ENCODE peak calls at places on chromosomes 16 and 17, in six cellular contexts. One of them, this sample, is unnamed.

GRCh38 chr16:77169650-77170236 is 21.2 kb upstream of the MON1B start:
- DNase-seq in GM12891: no peak
- DNase-seq in HepG2: peak; percentile 52
- DNase-seq in K562: peak; percentile 60
- DNase-seq in GM12878: no peak
- DNase-seq in H1: peak; percentile 17
- DNase-seq in this sample: no peak

GRCh38 chr17:9389116-9389515 is 186.5 kb downstream of the STX8 start:
- DNase-seq in GM12891: peak; percentile 34
- DNase-seq in HepG2: peak; percentile 4
- DNase-seq in K562: no peak
- DNase-seq in GM12878: peak; percentile 68
- DNase-seq in H1: no peak
- DNase-seq in this sample: peak; percentile 32

GRCh38 chr17:40099627-40100418 is 566 bp downstream of the NR1D1 start:
- DNase-seq in GM12891: no peak
- DNase-seq in HepG2: no peak
- DNase-seq in K562: no peak
- DNase-seq in GM12878: no peak
- DNase-seq in H1: no peak
- DNase-seq in this sample: no peak

GRCh38 chr17:53765609-53766008 is 57.1 kb upstream of the KIF2B start:
- DNase-seq in GM12891: no peak
- DNase-seq in HepG2: no peak
- DNase-seq in K562: no peak
- DNase-seq in GM12878: no peak
- DNase-seq in H1: no peak
- DNase-seq in this sample: no peak

GRCh38 chr16:81532491-81533174 is 88.0 kb downstream of the CMIP start:
- DNase-seq in GM12891: no peak
- DNase-seq in HepG2: peak; percentile 76
- DNase-seq in K562: no peak
- DNase-seq in GM12878: no peak
- DNase-seq in H1: no peak
- DNase-seq in this sample: no peak

GRCh38 chr16:49441366-49441780 is 67.8 kb downstream of the C16orf78 start:
- DNase-seq in GM12891: peak; percentile 78
- DNase-seq in HepG2: no peak
- DNase-seq in K562: no peak
- DNase-seq in GM12878: peak; percentile 71
- DNase-seq in H1: no peak
- DNase-seq in this sample: peak; percentile 74

GRCh38 chr16:71610936-71611871 is 14.8 kb upstream of the MARVELD3 start:
- DNase-seq in GM12891: peak; percentile 66
- DNase-seq in HepG2: peak; percentile 72
- DNase-seq in K562: peak; percentile 91
- DNase-seq in GM12878: peak; percentile 25
- DNase-seq in H1: peak; percentile 53
- DNase-seq in this sample: peak; percentile 68

GRCh38 chr17:16013943-16014407 is 14.4 kb downstream of the TTC19 start:
- DNase-seq in GM12891: no peak
- DNase-seq in HepG2: peak; percentile 57
- DNase-seq in K562: no peak
- DNase-seq in GM12878: no peak
- DNase-seq in H1: no peak
- DNase-seq in this sample: no peak

GRCh38 chr17:7523033-7523432 is 25.8 kb upstream of the TNFSF12 start:
- DNase-seq in GM12891: no peak
- DNase-seq in HepG2: peak; percentile 43
- DNase-seq in K562: peak; percentile 47
- DNase-seq in GM12878: no peak
- DNase-seq in H1: peak; percentile 79
- DNase-seq in this sample: no peak

GRCh38 chr16:23597003-23597756 is 1.1 kb upstream of the NDUFAB1 start:
- DNase-seq in GM12891: no peak
- DNase-seq in HepG2: peak; percentile 71
- DNase-seq in K562: peak; percentile 57
- DNase-seq in GM12878: no peak
- DNase-seq in H1: peak; percentile 33
- DNase-seq in this sample: no peak

GRCh38 chr16:24736758-24737157 is 7.3 kb downstream of the TNRC6A start:
- DNase-seq in GM12891: no peak
- DNase-seq in HepG2: no peak
- DNase-seq in K562: no peak
- DNase-seq in GM12878: no peak
- DNase-seq in H1: no peak
- DNase-seq in this sample: no peak

GRCh38 chr16:24734382-24734781 is 4.9 kb downstream of the TNRC6A start:
- DNase-seq in GM12891: no peak
- DNase-seq in HepG2: no peak
- DNase-seq in K562: no peak
- DNase-seq in GM12878: no peak
- DNase-seq in H1: no peak
- DNase-seq in this sample: no peak

GRCh38 chr16:24737916-24738594 is 8.6 kb downstream of the TNRC6A start:
- DNase-seq in GM12891: no peak
- DNase-seq in HepG2: no peak
- DNase-seq in K562: no peak
- DNase-seq in GM12878: no peak
- DNase-seq in H1: no peak
- DNase-seq in this sample: no peak

GRCh38 chr16:24738895-24739294 is 9.4 kb downstream of the TNRC6A start:
- DNase-seq in GM12891: no peak
- DNase-seq in HepG2: no peak
- DNase-seq in K562: no peak
- DNase-seq in GM12878: no peak
- DNase-seq in H1: no peak
- DNase-seq in this sample: no peak

DNA sequence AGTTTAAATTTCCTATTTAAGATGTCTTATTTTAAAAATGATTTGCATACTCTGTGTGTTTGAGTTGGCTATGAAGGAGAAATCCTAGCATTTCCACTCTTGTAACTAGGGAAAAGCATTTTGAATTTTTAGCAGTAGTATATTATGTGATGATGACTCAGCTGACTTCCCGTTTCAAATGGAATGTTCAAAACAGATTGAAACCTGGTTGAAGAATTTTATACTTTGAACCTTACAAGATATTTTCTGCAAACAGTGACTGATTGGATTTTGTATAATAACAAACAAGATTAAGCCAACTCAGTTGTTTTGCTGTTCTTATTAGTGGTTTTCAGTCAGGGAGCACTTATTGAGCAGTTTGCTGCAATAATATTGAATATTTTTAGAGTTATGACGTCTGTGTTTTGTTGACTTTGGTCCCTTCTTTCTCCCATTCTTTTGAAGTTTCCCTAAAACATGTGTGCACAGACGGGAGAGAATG is 8.0 kb downstream of the TNRC6A start:
- DNase-seq in GM12891: no peak
- DNase-seq in HepG2: peak; percentile 86
- DNase-seq in K562: no peak
- DNase-seq in GM12878: no peak
- DNase-seq in H1: no peak
- DNase-seq in this sample: no peak
- TF ChIP-seq TAF1 in GM12891: no peak
- TF ChIP-seq TAF1 in HepG2: no peak
- TF ChIP-seq TAF1 in K562: no peak
- TF ChIP-seq TAF1 in GM12878: no peak
- TF ChIP-seq TAF1 in H1: no peak
- TF ChIP-seq TAF1 in this sample: no peak

DNA sequence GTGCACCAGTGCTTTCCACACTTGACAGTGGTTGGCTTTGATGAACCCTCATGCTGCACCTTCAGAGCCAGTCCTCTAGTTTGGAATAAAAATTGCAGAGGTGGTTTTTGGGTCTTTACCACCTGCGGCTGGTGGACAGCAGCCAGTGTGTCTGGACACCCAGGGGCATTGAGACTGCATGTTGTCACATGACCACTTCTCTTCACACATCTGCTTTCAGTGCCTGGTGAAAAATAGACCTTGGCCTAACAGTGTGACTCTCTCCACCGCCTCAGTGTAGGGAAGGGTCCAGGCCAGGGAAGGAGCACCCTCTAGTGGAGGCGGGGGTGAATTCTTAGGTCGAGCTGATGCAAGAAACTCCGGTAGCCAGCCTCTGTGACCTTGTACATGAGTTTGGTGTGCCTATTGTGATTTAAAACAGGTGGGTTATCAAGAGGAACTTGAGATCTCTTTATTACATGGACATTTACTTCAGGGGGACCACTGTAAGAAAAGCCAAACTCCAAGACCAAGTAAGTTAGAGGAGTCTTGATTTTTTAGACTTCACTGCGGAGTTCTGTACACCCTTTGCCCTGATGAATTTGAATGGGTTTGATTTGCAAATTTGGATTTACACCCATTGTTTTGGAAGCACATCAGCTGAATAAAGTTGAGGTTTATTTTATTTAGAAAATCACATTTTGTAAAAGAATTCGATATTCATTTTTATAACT is 17.9 kb downstream of the GOSR2 start:
- DNase-seq in GM12891: peak; percentile 64
- DNase-seq in HepG2: peak; percentile 85
- DNase-seq in K562: peak; percentile 82
- DNase-seq in GM12878: no peak
- DNase-seq in H1: peak; percentile 56
- DNase-seq in this sample: peak; percentile 69
- TF ChIP-seq POLR2A in GM12891: no peak
- TF ChIP-seq POLR2A in HepG2: no peak
- TF ChIP-seq POLR2A in K562: peak; percentile 48
- TF ChIP-seq POLR2A in GM12878: peak; percentile 35
- TF ChIP-seq POLR2A in H1: no peak
- TF ChIP-seq POLR2A in this sample: no peak

GRCh38 chr16:16865374-16865773 is 486.4 kb downstream of the NPIPA7 start:
- DNase-seq in GM12891: no peak
- DNase-seq in HepG2: no peak
- DNase-seq in K562: no peak
- DNase-seq in GM12878: no peak
- DNase-seq in H1: no peak
- DNase-seq in this sample: no peak

GRCh38 chr16:16871196-16871595 is 492.3 kb downstream of the NPIPA7 start:
- DNase-seq in GM12891: no peak
- DNase-seq in HepG2: no peak
- DNase-seq in K562: no peak
- DNase-seq in GM12878: no peak
- DNase-seq in H1: no peak
- DNase-seq in this sample: no peak

GRCh38 chr16:16864536-16864935 is 485.6 kb downstream of the NPIPA7 start:
- DNase-seq in GM12891: no peak
- DNase-seq in HepG2: no peak
- DNase-seq in K562: no peak
- DNase-seq in GM12878: no peak
- DNase-seq in H1: no peak
- DNase-seq in this sample: no peak

GRCh38 chr16:16868727-16869126 is 489.8 kb downstream of the NPIPA7 start:
- DNase-seq in GM12891: no peak
- DNase-seq in HepG2: no peak
- DNase-seq in K562: no peak
- DNase-seq in GM12878: no peak
- DNase-seq in H1: no peak
- DNase-seq in this sample: no peak

DNA sequence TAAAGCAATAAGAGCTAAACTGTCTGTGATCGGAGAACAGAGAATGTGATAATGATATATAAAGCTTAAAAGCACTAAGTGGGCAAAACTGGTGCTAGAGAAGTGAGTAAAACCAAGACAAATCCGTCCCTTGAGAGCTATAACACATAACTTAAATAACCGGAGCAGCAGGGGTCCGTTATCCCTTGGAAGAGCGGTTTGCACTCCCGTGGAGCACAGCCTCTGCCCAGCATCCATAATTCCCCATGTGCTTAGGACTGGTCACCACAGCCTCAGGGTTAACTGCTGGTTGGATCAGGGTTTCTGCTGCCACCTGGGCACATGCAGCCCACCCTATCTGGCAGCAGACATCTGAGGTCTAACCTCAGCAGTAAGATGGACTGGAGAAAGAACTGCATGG is 489.1 kb downstream of the NPIPA7 start:
- DNase-seq in GM12891: no peak
- DNase-seq in HepG2: no peak
- DNase-seq in K562: no peak
- DNase-seq in GM12878: no peak
- DNase-seq in H1: no peak
- DNase-seq in this sample: no peak
- TF ChIP-seq TAF1 in GM12891: no peak
- TF ChIP-seq TAF1 in HepG2: no peak
- TF ChIP-seq TAF1 in K562: no peak
- TF ChIP-seq TAF1 in GM12878: no peak
- TF ChIP-seq TAF1 in H1: no peak
- TF ChIP-seq TAF1 in this sample: no peak

DNA sequence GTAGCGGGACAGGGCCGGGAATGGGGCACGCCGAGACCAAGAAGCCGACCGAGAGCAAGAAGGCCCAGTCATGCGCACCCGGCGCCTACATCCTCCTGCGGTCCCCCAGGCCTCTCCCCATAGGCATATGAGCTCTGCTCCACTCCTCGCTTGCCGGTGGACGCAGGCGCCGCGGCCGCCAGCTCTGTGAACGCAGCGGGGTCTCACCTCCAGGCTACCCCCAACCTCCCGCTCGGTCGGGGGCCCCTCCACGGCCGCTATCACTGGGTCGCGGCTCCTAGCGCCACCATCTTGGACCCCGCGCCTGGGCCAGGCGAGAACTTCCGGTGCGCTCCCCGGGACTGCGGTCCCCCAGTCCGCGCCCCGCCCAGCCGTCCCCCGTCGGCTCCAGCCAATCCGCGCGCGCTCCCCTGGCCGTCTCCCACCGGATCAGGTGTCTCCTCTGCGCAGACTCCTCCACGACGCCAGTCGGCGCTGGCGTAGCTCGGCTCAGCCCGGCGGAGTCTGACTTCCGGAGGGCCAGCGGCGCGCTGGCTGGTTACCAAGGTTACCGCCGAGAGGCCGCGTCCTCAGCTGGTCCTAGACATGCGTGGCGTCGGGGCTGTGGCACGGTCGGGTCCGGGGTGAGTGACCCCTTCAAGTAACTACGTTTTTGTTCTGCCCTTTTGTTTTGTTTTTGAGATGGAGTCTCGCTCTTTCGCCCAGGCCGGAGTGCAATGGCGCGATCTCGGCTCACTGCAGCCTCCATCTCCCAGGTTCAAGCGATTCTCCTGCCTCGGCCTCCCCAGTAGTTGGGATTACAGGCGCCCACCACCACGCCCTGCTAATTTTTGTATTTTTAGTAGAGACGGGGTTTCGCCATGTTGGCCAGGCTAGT is at the start of gene ZNF594:
- DNase-seq in GM12891: peak; percentile 97
- DNase-seq in HepG2: peak; percentile 81
- DNase-seq in K562: peak; percentile 97
- DNase-seq in GM12878: peak; percentile 81
- DNase-seq in H1: peak; percentile 85
- DNase-seq in this sample: peak; percentile 99
- TF ChIP-seq POLR2A in GM12891: peak; percentile 84
- TF ChIP-seq POLR2A in HepG2: peak; percentile 74
- TF ChIP-seq POLR2A in K562: peak; percentile 86
- TF ChIP-seq POLR2A in GM12878: peak; percentile 97
- TF ChIP-seq POLR2A in H1: peak; percentile 90
- TF ChIP-seq POLR2A in this sample: peak; percentile 94

GRCh38 chr16:30949655-30950515 is 1.0 kb downstream of the ORAI3 start:
- DNase-seq in GM12891: no peak
- DNase-seq in HepG2: peak; percentile 92
- DNase-seq in K562: peak; percentile 72
- DNase-seq in GM12878: peak; percentile 71
- DNase-seq in H1: no peak
- DNase-seq in this sample: no peak
- TF ChIP-seq TAF1 in GM12891: peak; percentile 62
- TF ChIP-seq TAF1 in HepG2: peak; percentile 95
- TF ChIP-seq TAF1 in K562: peak; percentile 72
- TF ChIP-seq TAF1 in GM12878: peak; percentile 11
- TF ChIP-seq TAF1 in H1: peak; percentile 19
- TF ChIP-seq TAF1 in this sample: peak; percentile 14